ENCODE peak calls at places on chromosomes 6 and 20, in six cellular contexts. One of them, this sample, is unnamed.

GRCh38 chr20:9068896-9069663 is at the start of gene PLCB4:
- DNase-seq in NB4: no peak
- DNase-seq in A549: peak
- DNase-seq in HCT116: no peak
- DNase-seq in WTC11: peak
- DNase-seq in GM12878: no peak
- DNase-seq in this sample: peak

GRCh38 chr6:134787261-134787871 is 162.5 kb downstream of the ALDH8A1 start:
- DNase-seq in NB4: no peak
- DNase-seq in WTC11: no peak
- DNase-seq in A549: peak
- DNase-seq in HCT116: peak
- DNase-seq in GM12878: no peak
- DNase-seq in this sample: no peak

GRCh38 chr6:38131527-38131965 is 312.0 kb downstream of the ZFAND3 start:
- DNase-seq in NB4: no peak
- DNase-seq in GM12878: no peak
- DNase-seq in HCT116: no peak
- DNase-seq in A549: no peak
- DNase-seq in WTC11: no peak
- DNase-seq in this sample: no peak

GRCh38 chr20:33685328-33686007 is 717 bp downstream of the E2F1 start:
- DNase-seq in HCT116: no peak
- DNase-seq in GM12878: peak
- DNase-seq in WTC11: peak
- DNase-seq in A549: peak
- DNase-seq in NB4: peak
- DNase-seq in this sample: peak

GRCh38 chr20:17021481-17021880 is 205.4 kb upstream of the PCSK2 start:
- DNase-seq in HCT116: no peak
- DNase-seq in NB4: no peak
- DNase-seq in WTC11: no peak
- DNase-seq in GM12878: no peak
- DNase-seq in A549: no peak
- DNase-seq in this sample: no peak

GRCh38 chr6:225121-225721 is 67.1 kb upstream of the DUSP22 start:
- DNase-seq in WTC11: no peak
- DNase-seq in HCT116: no peak
- DNase-seq in GM12878: peak
- DNase-seq in NB4: peak
- DNase-seq in A549: no peak
- DNase-seq in this sample: no peak

GRCh38 chr6:41182069-41183034 is 18.6 kb downstream of the TREML2 start:
- DNase-seq in GM12878: no peak
- DNase-seq in A549: peak
- DNase-seq in WTC11: peak
- DNase-seq in HCT116: peak
- DNase-seq in NB4: peak
- DNase-seq in this sample: peak

GRCh38 chr6:1917628-1918371 is 308.1 kb downstream of the FOXC1 start:
- DNase-seq in WTC11: no peak
- DNase-seq in GM12878: no peak
- DNase-seq in HCT116: peak
- DNase-seq in NB4: no peak
- DNase-seq in A549: peak
- DNase-seq in this sample: no peak

GRCh38 chr6:148720897-148721296 is 25.9 kb upstream of the UST start:
- DNase-seq in GM12878: no peak
- DNase-seq in NB4: no peak
- DNase-seq in HCT116: no peak
- DNase-seq in WTC11: no peak
- DNase-seq in A549: no peak
- DNase-seq in this sample: no peak

GRCh38 chr6:71206086-71206485 is 82.5 kb upstream of the OGFRL1 start:
- DNase-seq in A549: no peak
- DNase-seq in WTC11: no peak
- DNase-seq in HCT116: no peak
- DNase-seq in GM12878: no peak
- DNase-seq in NB4: no peak
- DNase-seq in this sample: no peak

GRCh38 chr20:58518387-58518786 is 3.2 kb upstream of the APCDD1L start:
- DNase-seq in GM12878: no peak
- DNase-seq in A549: no peak
- DNase-seq in HCT116: no peak
- DNase-seq in NB4: no peak
- DNase-seq in WTC11: no peak
- DNase-seq in this sample: no peak

GRCh38 chr6:31441368-31442267 is 38.2 kb downstream of the MICA start:
- DNase-seq in A549: peak
- DNase-seq in HCT116: no peak
- DNase-seq in GM12878: no peak
- DNase-seq in WTC11: peak
- DNase-seq in NB4: peak
- DNase-seq in this sample: peak

GRCh38 chr6:45710304-45710821 is 305.3 kb downstream of the CLIC5 start:
- DNase-seq in WTC11: no peak
- DNase-seq in HCT116: no peak
- DNase-seq in GM12878: peak
- DNase-seq in NB4: peak
- DNase-seq in A549: peak
- DNase-seq in this sample: no peak

GRCh38 chr6:19812512-19813119 is 24.6 kb upstream of the ID4 start:
- DNase-seq in A549: peak
- DNase-seq in NB4: peak
- DNase-seq in HCT116: peak
- DNase-seq in GM12878: no peak
- DNase-seq in WTC11: no peak
- DNase-seq in this sample: peak

GRCh38 chr6:111480988-111481830 is 1.8 kb downstream of the REV3L start:
- DNase-seq in HCT116: no peak
- DNase-seq in WTC11: no peak
- DNase-seq in A549: no peak
- DNase-seq in GM12878: no peak
- DNase-seq in NB4: no peak
- DNase-seq in this sample: no peak

GRCh38 chr20:5195655-5196054 is 68.8 kb downstream of the CDS2 start:
- DNase-seq in WTC11: no peak
- DNase-seq in NB4: no peak
- DNase-seq in A549: no peak
- DNase-seq in GM12878: no peak
- DNase-seq in HCT116: no peak
- DNase-seq in this sample: no peak

GRCh38 chr6:96110878-96111277 is 95.1 kb downstream of the FUT9 start:
- DNase-seq in HCT116: no peak
- DNase-seq in NB4: no peak
- DNase-seq in A549: no peak
- DNase-seq in WTC11: no peak
- DNase-seq in GM12878: no peak
- DNase-seq in this sample: no peak

GRCh38 chr6:44043036-44043478 is 84.2 kb downstream of the MRPL14 start:
- DNase-seq in A549: peak
- DNase-seq in HCT116: no peak
- DNase-seq in NB4: peak
- DNase-seq in WTC11: no peak
- DNase-seq in GM12878: no peak
- DNase-seq in this sample: no peak

GRCh38 chr6:149938571-149939462 is 3.0 kb upstream of the ULBP2 start:
- DNase-seq in A549: no peak
- DNase-seq in GM12878: peak
- DNase-seq in WTC11: no peak
- DNase-seq in NB4: no peak
- DNase-seq in HCT116: no peak
- DNase-seq in this sample: no peak

GRCh38 chr6:8082954-8083858 is 19.0 kb upstream of the BLOC1S5 start:
- DNase-seq in GM12878: no peak
- DNase-seq in HCT116: peak
- DNase-seq in WTC11: no peak
- DNase-seq in NB4: peak
- DNase-seq in A549: peak
- DNase-seq in this sample: peak

GRCh38 chr6:27130668-27131428 is 116.7 kb upstream of the PRSS16 start:
- DNase-seq in GM12878: no peak
- DNase-seq in WTC11: no peak
- DNase-seq in HCT116: no peak
- DNase-seq in A549: no peak
- DNase-seq in NB4: peak
- DNase-seq in this sample: peak
- TF ChIP-seq MAX in GM12878: no peak
- TF ChIP-seq MAX in WTC11: no peak
- TF ChIP-seq MAX in HCT116: no peak
- TF ChIP-seq MAX in A549: no peak
- TF ChIP-seq MAX in NB4: no peak
- TF ChIP-seq MAX in this sample: no peak

GRCh38 chr20:50305636-50306477 is 115.2 kb downstream of the CEBPB start:
- DNase-seq in NB4: no peak
- DNase-seq in WTC11: no peak
- DNase-seq in HCT116: no peak
- DNase-seq in GM12878: no peak
- DNase-seq in A549: peak
- DNase-seq in this sample: no peak
- TF ChIP-seq MAX in NB4: no peak
- TF ChIP-seq MAX in WTC11: no peak
- TF ChIP-seq MAX in HCT116: no peak
- TF ChIP-seq MAX in GM12878: no peak
- TF ChIP-seq MAX in A549: peak
- TF ChIP-seq MAX in this sample: peak

DNA sequence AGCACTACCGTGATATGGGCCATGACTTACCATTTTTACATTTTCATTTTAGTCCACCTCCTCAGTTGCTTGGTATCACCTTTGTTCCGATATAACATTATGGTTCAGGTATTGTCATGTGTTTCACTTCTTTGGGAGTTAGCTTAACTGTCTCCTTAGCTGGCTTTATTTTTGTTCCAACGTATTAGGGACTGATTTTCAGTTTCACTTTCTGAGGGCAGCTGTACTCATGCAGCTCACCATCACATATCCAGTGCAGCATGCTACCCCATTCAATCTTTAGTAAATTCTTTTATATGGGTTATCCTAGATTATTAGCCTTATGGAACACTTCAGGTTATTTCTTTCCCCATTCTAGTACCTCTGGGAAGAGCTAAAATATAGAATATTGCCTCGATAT is 362.2 kb upstream of the IRAK1BP1 start:
- DNase-seq in NB4: no peak
- DNase-seq in GM12878: no peak
- DNase-seq in A549: no peak
- DNase-seq in HCT116: no peak
- DNase-seq in WTC11: no peak
- DNase-seq in this sample: no peak
- TF ChIP-seq MAX in NB4: no peak
- TF ChIP-seq MAX in GM12878: no peak
- TF ChIP-seq MAX in A549: no peak
- TF ChIP-seq MAX in HCT116: no peak
- TF ChIP-seq MAX in WTC11: no peak
- TF ChIP-seq MAX in this sample: no peak

GRCh38 chr6:163841326-163841725 is 426.8 kb downstream of the QKI start:
- DNase-seq in NB4: no peak
- DNase-seq in A549: no peak
- DNase-seq in WTC11: no peak
- DNase-seq in GM12878: no peak
- DNase-seq in HCT116: no peak
- DNase-seq in this sample: no peak
- TF ChIP-seq MAX in NB4: no peak
- TF ChIP-seq MAX in A549: no peak
- TF ChIP-seq MAX in WTC11: no peak
- TF ChIP-seq MAX in GM12878: no peak
- TF ChIP-seq MAX in HCT116: no peak
- TF ChIP-seq MAX in this sample: no peak

GRCh38 chr6:144588674-144589325 is 303.7 kb downstream of the UTRN start:
- DNase-seq in GM12878: no peak
- DNase-seq in NB4: no peak
- DNase-seq in HCT116: no peak
- DNase-seq in A549: no peak
- DNase-seq in WTC11: no peak
- DNase-seq in this sample: no peak
- TF ChIP-seq MAX in GM12878: no peak
- TF ChIP-seq MAX in NB4: no peak
- TF ChIP-seq MAX in HCT116: no peak
- TF ChIP-seq MAX in A549: no peak
- TF ChIP-seq MAX in WTC11: no peak
- TF ChIP-seq MAX in this sample: no peak

GRCh38 chr6:169701953-169702639 is at the start of the genes C6orf120 and WDR27:
- DNase-seq in HCT116: peak
- DNase-seq in A549: peak
- DNase-seq in GM12878: peak
- DNase-seq in NB4: peak
- DNase-seq in WTC11: peak
- DNase-seq in this sample: peak
- TF ChIP-seq MAX in HCT116: peak
- TF ChIP-seq MAX in A549: peak
- TF ChIP-seq MAX in GM12878: peak
- TF ChIP-seq MAX in NB4: peak
- TF ChIP-seq MAX in WTC11: peak
- TF ChIP-seq MAX in this sample: peak

GRCh38 chr6:159852877-159853276 is 37.9 kb upstream of the MAS1 start:
- DNase-seq in HCT116: no peak
- DNase-seq in WTC11: no peak
- DNase-seq in A549: peak
- DNase-seq in NB4: peak
- DNase-seq in GM12878: no peak
- DNase-seq in this sample: no peak
- TF ChIP-seq MAX in HCT116: no peak
- TF ChIP-seq MAX in WTC11: no peak
- TF ChIP-seq MAX in A549: no peak
- TF ChIP-seq MAX in NB4: no peak
- TF ChIP-seq MAX in GM12878: no peak
- TF ChIP-seq MAX in this sample: no peak

This sample was measured in K562.